ENCODE peak calls at places on chromosomes 11 and 22, in five cellular contexts. U is GM20000; F is AG09309; H is CD4-positive, alpha-beta T cell; N is K562. K is an unnamed sample.

GRCh38 chr22:37741312-37741795 is 44.5 kb downstream of the TRIOBP start:
- DNase-seq in F (peak; percentile 94), N (no peak), U (no peak), H (no peak), K (peak; percentile 98)

GRCh38 chr11:124863137-124863825 is 2.0 kb upstream of the ROBO3 start:
- DNase-seq in U (no peak), H (no peak), N (no peak), F (no peak), K (peak; percentile 25)

GRCh38 chr11:35618497-35619029 is 303 bp downstream of the FJX1 start:
- DNase-seq in U (peak; percentile 79), F (no peak), H (no peak), N (peak; percentile 68), K (no peak)

GRCh38 chr11:62223095-62223494 is 14.6 kb downstream of the SCGB2A1 start:
- DNase-seq in N (no peak), F (no peak), H (no peak), U (no peak), K (no peak)

GRCh38 chr11:28231475-28231874 is 123.3 kb downstream of the METTL15 start:
- DNase-seq in F (no peak), H (no peak), N (no peak), U (no peak), K (no peak)

GRCh38 chr22:28909375-28909774 is 26.0 kb downstream of the ZNRF3 start:
- DNase-seq in N (peak; percentile 25), H (no peak), F (no peak), U (peak; percentile 55), K (no peak)

GRCh38 chr22:45226681-45227186 is 14.0 kb downstream of the KIAA0930 start:
- DNase-seq in F (no peak), U (no peak), N (no peak), H (no peak), K (peak; percentile 87)

GRCh38 chr11:74417379-74417804 is 19.2 kb upstream of the PGM2L1 start:
- DNase-seq in N (no peak), U (no peak), H (no peak), F (no peak), K (peak; percentile 20)

GRCh38 chr22:49550766-49551362 is 276.8 kb downstream of the BRD1 start:
- DNase-seq in F (no peak), H (no peak), N (peak; percentile 47), U (no peak), K (no peak)

GRCh38 chr11:79274636-79275315 is 166.1 kb downstream of the TENM4 start:
- DNase-seq in F (peak; percentile 51), H (no peak), N (no peak), U (no peak), K (peak; percentile 83)

DNA sequence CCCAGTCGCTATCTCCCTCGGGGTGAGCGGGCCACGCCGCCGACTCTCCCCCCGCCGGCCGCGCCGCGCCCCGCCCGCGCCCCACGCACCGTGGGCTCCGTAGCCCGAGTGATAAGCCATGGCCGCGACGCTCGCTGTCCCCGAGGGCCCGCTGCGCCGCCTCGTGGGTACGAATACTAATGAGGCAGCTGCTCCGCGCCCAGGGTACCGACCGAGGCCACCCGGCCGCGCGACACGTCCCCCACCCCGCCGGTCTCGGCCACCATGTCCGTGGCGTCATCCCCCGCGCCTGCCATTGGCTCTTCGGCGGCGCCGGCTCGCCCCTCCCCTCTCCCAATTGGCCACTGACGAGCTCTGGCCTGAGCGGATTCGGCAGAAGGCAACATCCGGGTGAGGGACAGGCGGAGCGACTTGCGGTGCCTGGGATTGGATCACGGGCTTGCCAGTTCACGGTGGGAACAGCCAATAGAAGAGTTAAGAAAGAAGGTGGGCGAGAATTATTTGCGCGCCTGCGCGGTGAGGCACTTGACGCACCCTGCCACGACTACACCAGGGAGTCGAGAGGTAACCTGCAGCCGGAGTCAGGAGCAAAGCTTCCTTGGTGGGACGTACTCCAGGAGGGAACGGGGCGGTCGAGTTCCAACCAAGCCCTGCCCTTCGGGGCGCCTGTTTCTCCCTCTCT is at the start of gene YIF1A:
- DNase-seq in F (peak; percentile 99), H (peak; percentile 96), U (peak; percentile 100), N (peak; percentile 96), K (peak; percentile 100)
- TF ChIP-seq CTCF in F (no peak), H (no peak), U (no peak), N (peak; percentile 30), K (no peak)

DNA sequence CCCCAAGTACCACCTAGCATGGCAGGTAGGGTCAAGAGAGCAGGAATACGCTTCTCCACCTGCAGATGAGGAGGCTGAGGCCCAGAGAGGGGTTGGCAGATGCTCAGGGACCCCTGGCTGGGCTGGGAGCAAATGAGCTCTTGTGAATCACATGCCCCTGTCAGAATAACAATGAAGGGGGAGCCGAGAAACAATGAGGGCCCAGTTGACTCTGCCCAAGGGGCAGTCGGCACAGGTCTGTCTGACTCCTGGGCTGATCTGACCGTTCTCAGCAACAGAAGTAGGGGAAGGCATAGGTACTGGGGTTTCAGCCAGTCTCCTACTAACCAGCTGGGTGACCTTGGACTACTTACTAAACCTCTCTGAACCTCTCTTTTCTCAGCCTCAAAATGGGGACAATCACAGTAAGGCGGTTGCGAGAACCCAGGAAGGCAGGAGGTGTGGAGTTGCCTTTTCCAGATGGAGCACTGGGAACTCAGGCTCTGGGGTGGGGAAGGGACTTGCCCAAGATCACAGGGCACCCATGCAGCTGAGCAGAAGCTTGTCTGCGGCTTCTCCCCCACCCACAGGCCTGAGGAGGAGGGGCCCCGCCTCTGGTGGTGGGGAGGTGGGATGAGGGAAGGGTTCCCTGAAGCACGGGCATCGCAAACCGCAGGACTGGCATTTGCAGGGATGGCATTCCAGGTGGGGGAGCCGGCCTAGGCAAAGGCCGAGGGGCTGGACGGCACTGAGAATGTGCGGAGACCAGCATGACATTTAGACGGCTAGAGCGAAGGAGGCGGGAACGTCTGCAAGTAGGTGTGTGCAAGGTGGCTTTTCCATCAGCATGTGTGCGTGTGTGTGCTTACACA is 163.0 kb downstream of the MN1 start:
- DNase-seq in U (no peak), N (no peak), F (no peak), H (no peak), K (no peak)
- TF ChIP-seq CTCF in U (no peak), N (no peak), F (no peak), H (no peak), K (no peak)

GRCh38 chr11:50298182-50298988 is 265.7 kb downstream of the OR4C45 start:
- DNase-seq in F (no peak), H (no peak), U (no peak), N (peak; percentile 74), K (no peak)
- TF ChIP-seq CTCF in F (no peak), H (no peak), U (no peak), N (no peak), K (no peak)

DNA sequence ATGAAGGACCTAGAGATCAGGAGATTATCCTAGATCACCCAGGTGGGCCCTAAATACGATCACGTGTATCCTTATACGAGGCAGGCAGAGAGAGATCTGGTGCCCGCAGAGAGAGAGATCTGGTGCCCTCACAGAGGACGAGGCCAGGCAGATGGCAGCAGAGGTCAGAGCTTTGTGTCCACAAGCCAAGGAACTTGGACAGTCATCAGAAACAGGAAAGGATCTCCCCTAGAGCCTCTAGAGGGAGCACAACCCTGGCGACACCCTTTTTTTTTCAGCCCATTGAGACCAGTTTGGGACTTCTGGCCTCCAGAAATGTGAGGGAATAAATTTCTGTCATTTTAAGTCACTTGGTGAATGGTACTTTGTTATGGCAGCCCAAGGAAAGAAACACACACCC is 25.5 kb upstream of the TIMP3 start:
- DNase-seq in F (no peak), H (no peak), N (no peak), U (no peak), K (no peak)
- TF ChIP-seq CTCF in F (peak; percentile 28), H (no peak), N (peak; percentile 60), U (peak; percentile 29), K (peak; percentile 49)